ENCODE peak calls at places on chromosomes 5 and 9, in five cellular contexts. R is pulmonary artery endothelial cell; K is stimulated activated CD4-positive, alpha-beta T cell treated with anti-CD3 and anti-CD28 coated beads, Interleukin-4, amount 100 ng/mL, for 24 hours; Z is NCI-H524 treated with DMSO at 0.1 percent for 48 hours; P is omental fat pad. J is an unnamed sample.

GRCh38 chr9:31183866-31184265 is 1200.6 kb upstream of the ACO1 start:
- DNase-seq in P (no peak), Z (no peak), K (no peak), R (no peak), J (no peak)

GRCh38 chr5:79956173-79956670 is 34.8 kb downstream of the MTX3 start:
- DNase-seq in R (no peak), K (no peak), Z (peak), P (no peak), J (no peak)

GRCh38 chr5:55919625-55920024 is 68.5 kb downstream of the IL31RA start:
- DNase-seq in R (no peak), Z (no peak), K (no peak), P (no peak), J (no peak)

GRCh38 chr5:112551437-112552018 is 132.5 kb upstream of the EPB41L4A start:
- DNase-seq in Z (peak), R (peak), P (no peak), K (peak), J (peak)

GRCh38 chr9:88388203-88388885 is at the start of gene SPIN1:
- DNase-seq in P (peak), K (peak), Z (no peak), R (no peak), J (no peak)

GRCh38 chr5:160539431-160539830 is 117.8 kb downstream of the PTTG1 start:
- DNase-seq in P (no peak), R (no peak), K (peak), Z (no peak), J (no peak)

GRCh38 chr9:121650220-121651013 is 1.0 kb upstream of the DAB2IP start:
- DNase-seq in K (peak), R (no peak), P (no peak), Z (peak), J (no peak)

GRCh38 chr9:133968966-133969617 is 23.0 kb downstream of the VAV2 start:
- DNase-seq in Z (no peak), P (no peak), R (no peak), K (no peak), J (no peak)

GRCh38 chr9:121768416-121769015 is 117.1 kb downstream of the DAB2IP start:
- DNase-seq in K (no peak), P (no peak), Z (no peak), R (no peak), J (no peak)

GRCh38 chr5:53386341-53386740 is 94.1 kb upstream of the FST start:
- DNase-seq in K (no peak), Z (no peak), R (no peak), P (no peak), J (no peak)

GRCh38 chr5:8726383-8727036 is 819.4 kb downstream of the SEMA5A start:
- DNase-seq in P (no peak), K (no peak), R (no peak), Z (no peak), J (no peak)

GRCh38 chr5:137481596-137481995 is 17.5 kb downstream of the SPOCK1 start:
- DNase-seq in P (no peak), K (no peak), Z (no peak), R (no peak), J (no peak)

GRCh38 chr5:145847499-145848497 is 12.7 kb upstream of the PRELID2 start:
- DNase-seq in Z (no peak), P (no peak), K (no peak), R (no peak), J (no peak)

GRCh38 chr5:81242906-81243436 is 9.8 kb downstream of the CKMT2 start:
- DNase-seq in P (no peak), Z (no peak), R (no peak), K (no peak), J (no peak)

GRCh38 chr5:72624641-72625236 is 117.5 kb upstream of the ZNF366 start:
- DNase-seq in Z (no peak), R (peak), P (no peak), K (no peak), J (peak)

GRCh38 chr9:83334320-83334719 is 203.9 kb downstream of the FRMD3 start:
- DNase-seq in R (peak), Z (no peak), K (peak), P (peak), J (peak)

GRCh38 chr9:137272241-137273094 is 5.1 kb upstream of the TOR4A start:
- DNase-seq in Z (no peak), R (no peak), K (no peak), P (no peak), J (no peak)

GRCh38 chr5:42995152-42995751 is 44.9 kb downstream of the ANXA2R start:
- DNase-seq in P (no peak), R (no peak), Z (no peak), K (no peak), J (no peak)

GRCh38 chr9:84697494-84698114 is 28.1 kb downstream of the NTRK2 start:
- DNase-seq in K (peak), R (peak), P (peak), Z (no peak), J (no peak)

GRCh38 chr5:38723423-38723822 is 122.4 kb upstream of the OSMR start:
- DNase-seq in Z (no peak), P (no peak), R (no peak), K (no peak), J (no peak)

GRCh38 chr5:44951371-44951770 is 142.6 kb downstream of the MRPS30 start:
- DNase-seq in R (no peak), K (no peak), P (no peak), Z (no peak), J (no peak)

GRCh38 chr5:116361171-116361967 is 213.3 kb downstream of the SEMA6A start:
- DNase-seq in P (no peak), R (no peak), Z (peak), K (no peak), J (no peak)

GRCh38 chr9:121218357-121219027 is 16.8 kb upstream of the RAB14 start:
- DNase-seq in R (no peak), P (no peak), Z (no peak), K (no peak), J (no peak)

GRCh38 chr9:114177423-114178064 is 22.2 kb downstream of the COL27A1 start:
- DNase-seq in K (no peak), Z (no peak), R (no peak), P (no peak), J (no peak)

GRCh38 chr9:72454871-72455471 is 66.4 kb upstream of the TMC1 start:
- DNase-seq in Z (no peak), K (no peak), P (no peak), R (no peak), J (no peak)

GRCh38 chr9:121674952-121675351 is 23.5 kb downstream of the DAB2IP start:
- DNase-seq in K (no peak), Z (no peak), P (no peak), R (no peak), J (no peak)

GRCh38 chr9:16062542-16063240 is 509.8 kb downstream of the CCDC171 start:
- DNase-seq in K (no peak), P (no peak), R (no peak), Z (no peak), J (no peak)

GRCh38 chr5:36842087-36842486 is 34.5 kb upstream of the NIPBL start:
- DNase-seq in K (no peak), P (no peak), Z (no peak), R (no peak), J (no peak)

GRCh38 chr5:139882961-139883539 is 87.4 kb downstream of the PSD2 start:
- DNase-seq in Z (no peak), P (no peak), K (no peak), R (no peak), J (no peak)

GRCh38 chr9:128946945-128947422 is 419 bp downstream of the DOLK start:
- DNase-seq in R (no peak), K (no peak), P (no peak), Z (no peak), J (no peak)

GRCh38 chr9:3743901-3744413 is 218.2 kb upstream of the RFX3 start:
- DNase-seq in K (no peak), P (no peak), R (no peak), Z (no peak), J (no peak)

GRCh38 chr9:136046555-136046921 is 48.6 kb downstream of the NACC2 start:
- DNase-seq in K (no peak), Z (no peak), R (no peak), P (no peak), J (no peak)

GRCh38 chr5:170437621-170438375 is 48.6 kb upstream of the KCNMB1 start:
- DNase-seq in P (no peak), R (no peak), Z (no peak), K (no peak), J (no peak)

GRCh38 chr5:14036514-14036913 is 92.0 kb upstream of the DNAH5 start:
- DNase-seq in Z (no peak), P (no peak), R (no peak), K (no peak), J (no peak)

GRCh38 chr5:116454417-116454927 is 120.2 kb downstream of the SEMA6A start:
- DNase-seq in R (no peak), P (no peak), Z (no peak), K (no peak), J (no peak)

GRCh38 chr9:132945186-132946130 is 1.0 kb upstream of the TSC1 start:
- DNase-seq in P (no peak), R (no peak), K (no peak), Z (no peak), J (no peak)

GRCh38 chr5:115415143-115415491 is 118.7 kb upstream of the CCDC112 start:
- DNase-seq in Z (no peak), K (peak), P (no peak), R (peak), J (no peak)

GRCh38 chr5:80076131-80077101 is 41.3 kb downstream of the THBS4 start:
- DNase-seq in K (no peak), P (no peak), R (no peak), Z (no peak), J (no peak)

GRCh38 chr9:90127923-90128322 is 514.7 kb downstream of the DIRAS2 start:
- DNase-seq in K (no peak), R (no peak), P (no peak), Z (no peak), J (no peak)

GRCh38 chr9:134553061-134553891 is 88.3 kb upstream of the COL5A1 start:
- DNase-seq in K (no peak), R (no peak), Z (no peak), P (no peak), J (no peak)